ENCODE peak calls at places on chromosome 19, in four cellular contexts. One of them, this sample, is unnamed.

GRCh38 chr19:532578-533484 is 1.3 kb downstream of the CDC34 start:
- DNase-seq in HS-27A: no peak
- DNase-seq in naive thymus-derived CD8-positive, alpha-beta T cell: no peak
- DNase-seq in amniotic epithelial cell: peak
- DNase-seq in this sample: peak

GRCh38 chr19:16200038-16200775 is 2.5 kb downstream of the AP1M1 start:
- DNase-seq in HS-27A: no peak
- DNase-seq in naive thymus-derived CD8-positive, alpha-beta T cell: no peak
- DNase-seq in amniotic epithelial cell: peak
- DNase-seq in this sample: no peak

GRCh38 chr19:53853707-53854106 is 14.0 kb upstream of the MYADM start:
- DNase-seq in HS-27A: no peak
- DNase-seq in naive thymus-derived CD8-positive, alpha-beta T cell: no peak
- DNase-seq in amniotic epithelial cell: no peak
- DNase-seq in this sample: no peak

GRCh38 chr19:8451885-8452284 is 7.1 kb downstream of the HNRNPM start:
- DNase-seq in HS-27A: no peak
- DNase-seq in naive thymus-derived CD8-positive, alpha-beta T cell: no peak
- DNase-seq in amniotic epithelial cell: peak
- DNase-seq in this sample: no peak

GRCh38 chr19:39568604-39569003 is 28.6 kb upstream of the EID2 start:
- DNase-seq in HS-27A: peak
- DNase-seq in naive thymus-derived CD8-positive, alpha-beta T cell: no peak
- DNase-seq in amniotic epithelial cell: peak
- DNase-seq in this sample: no peak

GRCh38 chr19:41327499-41328156 is 17.7 kb downstream of the CCDC97 start:
- DNase-seq in HS-27A: no peak
- DNase-seq in naive thymus-derived CD8-positive, alpha-beta T cell: peak
- DNase-seq in amniotic epithelial cell: peak
- DNase-seq in this sample: peak

GRCh38 chr19:42478765-42479307 is 36.1 kb upstream of the CXCL17 start:
- DNase-seq in HS-27A: no peak
- DNase-seq in naive thymus-derived CD8-positive, alpha-beta T cell: no peak
- DNase-seq in amniotic epithelial cell: no peak
- DNase-seq in this sample: no peak

GRCh38 chr19:17855333-17856152 is 4.2 kb upstream of the RPL18A start:
- DNase-seq in HS-27A: no peak
- DNase-seq in naive thymus-derived CD8-positive, alpha-beta T cell: peak
- DNase-seq in amniotic epithelial cell: peak
- DNase-seq in this sample: peak

GRCh38 chr19:38792250-38793111 is 3.5 kb downstream of the LGALS7B start:
- DNase-seq in HS-27A: no peak
- DNase-seq in naive thymus-derived CD8-positive, alpha-beta T cell: peak
- DNase-seq in amniotic epithelial cell: no peak
- DNase-seq in this sample: no peak

GRCh38 chr19:31095100-31095804 is 254.0 kb downstream of the TSHZ3 start:
- DNase-seq in HS-27A: no peak
- DNase-seq in naive thymus-derived CD8-positive, alpha-beta T cell: no peak
- DNase-seq in amniotic epithelial cell: no peak
- DNase-seq in this sample: no peak

GRCh38 chr19:14949876-14950275 is 8.6 kb downstream of the OR7C2 start:
- DNase-seq in HS-27A: no peak
- DNase-seq in naive thymus-derived CD8-positive, alpha-beta T cell: no peak
- DNase-seq in amniotic epithelial cell: no peak
- DNase-seq in this sample: no peak

GRCh38 chr19:55621673-55622231 is 2.6 kb downstream of the ZNF784 start:
- DNase-seq in HS-27A: no peak
- DNase-seq in naive thymus-derived CD8-positive, alpha-beta T cell: no peak
- DNase-seq in amniotic epithelial cell: no peak
- DNase-seq in this sample: no peak

GRCh38 chr19:4083677-4084546 is 17.2 kb upstream of the ZBTB7A start:
- DNase-seq in HS-27A: no peak
- DNase-seq in naive thymus-derived CD8-positive, alpha-beta T cell: no peak
- DNase-seq in amniotic epithelial cell: no peak
- DNase-seq in this sample: no peak

GRCh38 chr19:7010722-7011593 is 10.3 kb downstream of the MBD3L2B start:
- DNase-seq in HS-27A: no peak
- DNase-seq in naive thymus-derived CD8-positive, alpha-beta T cell: no peak
- DNase-seq in amniotic epithelial cell: no peak
- DNase-seq in this sample: no peak